ENCODE peak calls at places on chromosomes 6 and 20, in seven cellular contexts. One of them, this sample, is unnamed.

GRCh38 chr6:56246941-56247653 is at the start of gene COL21A1:
- DNase-seq in Peyer's patch: peak
- DNase-seq in body of pancreas: peak
- DNase-seq in IMR-90: no peak
- DNase-seq in H54: no peak
- DNase-seq in GM12891: no peak
- DNase-seq in HCT116: no peak
- DNase-seq in this sample: peak

GRCh38 chr6:168183613-168183970 is 104.6 kb upstream of the FRMD1 start:
- DNase-seq in Peyer's patch: no peak
- DNase-seq in body of pancreas: no peak
- DNase-seq in IMR-90: no peak
- DNase-seq in H54: no peak
- DNase-seq in GM12891: no peak
- DNase-seq in HCT116: no peak
- DNase-seq in this sample: no peak

GRCh38 chr20:4242376-4242775 is 227.0 kb upstream of the RNF24 start:
- DNase-seq in Peyer's patch: no peak
- DNase-seq in body of pancreas: no peak
- DNase-seq in IMR-90: no peak
- DNase-seq in H54: no peak
- DNase-seq in GM12891: no peak
- DNase-seq in HCT116: no peak
- DNase-seq in this sample: no peak

GRCh38 chr6:168086616-168087015 is 7.6 kb upstream of the FRMD1 start:
- DNase-seq in Peyer's patch: no peak
- DNase-seq in body of pancreas: no peak
- DNase-seq in IMR-90: no peak
- DNase-seq in H54: no peak
- DNase-seq in GM12891: no peak
- DNase-seq in HCT116: no peak
- DNase-seq in this sample: no peak

GRCh38 chr6:113318553-113318952 is 538.6 kb upstream of the MARCKS start:
- DNase-seq in Peyer's patch: no peak
- DNase-seq in body of pancreas: no peak
- DNase-seq in IMR-90: peak
- DNase-seq in H54: no peak
- DNase-seq in GM12891: no peak
- DNase-seq in HCT116: no peak
- DNase-seq in this sample: no peak

GRCh38 chr6:99080191-99080590 is 132.4 kb upstream of the FBXL4 start:
- DNase-seq in Peyer's patch: no peak
- DNase-seq in body of pancreas: peak
- DNase-seq in IMR-90: no peak
- DNase-seq in H54: no peak
- DNase-seq in GM12891: no peak
- DNase-seq in HCT116: no peak
- DNase-seq in this sample: no peak

GRCh38 chr6:13715444-13715883 is 3.8 kb upstream of the RANBP9 start:
- DNase-seq in Peyer's patch: no peak
- DNase-seq in body of pancreas: no peak
- DNase-seq in IMR-90: no peak
- DNase-seq in H54: no peak
- DNase-seq in GM12891: no peak
- DNase-seq in HCT116: no peak
- DNase-seq in this sample: no peak

GRCh38 chr20:3085571-3086072 is 1.1 kb upstream of the AVP start:
- DNase-seq in Peyer's patch: no peak
- DNase-seq in body of pancreas: no peak
- DNase-seq in IMR-90: no peak
- DNase-seq in H54: no peak
- DNase-seq in GM12891: no peak
- DNase-seq in HCT116: no peak
- DNase-seq in this sample: no peak

GRCh38 chr20:31843881-31844280 is 1.5 kb downstream of the FOXS1 start:
- DNase-seq in Peyer's patch: no peak
- DNase-seq in body of pancreas: no peak
- DNase-seq in IMR-90: no peak
- DNase-seq in H54: no peak
- DNase-seq in GM12891: no peak
- DNase-seq in HCT116: no peak
- DNase-seq in this sample: no peak

GRCh38 chr6:150263765-150264415 is 104.9 kb upstream of the IYD start:
- DNase-seq in Peyer's patch: no peak
- DNase-seq in body of pancreas: peak
- DNase-seq in IMR-90: no peak
- DNase-seq in H54: no peak
- DNase-seq in GM12891: no peak
- DNase-seq in HCT116: no peak
- DNase-seq in this sample: no peak

GRCh38 chr6:168090706-168091105 is 11.7 kb upstream of the FRMD1 start:
- DNase-seq in Peyer's patch: no peak
- DNase-seq in body of pancreas: no peak
- DNase-seq in IMR-90: no peak
- DNase-seq in H54: no peak
- DNase-seq in GM12891: no peak
- DNase-seq in HCT116: no peak
- DNase-seq in this sample: no peak

GRCh38 chr20:20697325-20697845 is 15.1 kb downstream of the RALGAPA2 start:
- DNase-seq in Peyer's patch: no peak
- DNase-seq in body of pancreas: no peak
- DNase-seq in IMR-90: no peak
- DNase-seq in H54: no peak
- DNase-seq in GM12891: no peak
- DNase-seq in HCT116: no peak
- DNase-seq in this sample: peak

GRCh38 chr6:52063584-52064400 is 23.6 kb downstream of the PKHD1 start:
- DNase-seq in Peyer's patch: no peak
- DNase-seq in body of pancreas: peak
- DNase-seq in IMR-90: peak
- DNase-seq in H54: no peak
- DNase-seq in GM12891: peak
- DNase-seq in HCT116: peak
- DNase-seq in this sample: no peak

GRCh38 chr6:158648682-158649131 is 1.1 kb upstream of the SYTL3 start:
- DNase-seq in Peyer's patch: no peak
- DNase-seq in body of pancreas: no peak
- DNase-seq in IMR-90: peak
- DNase-seq in H54: no peak
- DNase-seq in GM12891: no peak
- DNase-seq in HCT116: no peak
- DNase-seq in this sample: no peak

GRCh38 chr6:145544031-145544430 is 191.3 kb downstream of the EPM2A start:
- DNase-seq in Peyer's patch: no peak
- DNase-seq in body of pancreas: peak
- DNase-seq in IMR-90: peak
- DNase-seq in H54: peak
- DNase-seq in GM12891: no peak
- DNase-seq in HCT116: peak
- DNase-seq in this sample: no peak

GRCh38 chr20:25486377-25486776 is 78.9 kb downstream of the GINS1 start:
- DNase-seq in Peyer's patch: no peak
- DNase-seq in body of pancreas: no peak
- DNase-seq in IMR-90: peak
- DNase-seq in H54: no peak
- DNase-seq in GM12891: no peak
- DNase-seq in HCT116: no peak
- DNase-seq in this sample: no peak

GRCh38 chr6:89146748-89147715 is 1.2 kb downstream of the PM20D2 start:
- DNase-seq in Peyer's patch: no peak
- DNase-seq in body of pancreas: no peak
- DNase-seq in IMR-90: peak
- DNase-seq in H54: peak
- DNase-seq in GM12891: no peak
- DNase-seq in HCT116: peak
- DNase-seq in this sample: peak

GRCh38 chr20:63704749-63705117 is 3.0 kb downstream of the ARFRP1 start:
- DNase-seq in Peyer's patch: no peak
- DNase-seq in body of pancreas: no peak
- DNase-seq in IMR-90: no peak
- DNase-seq in H54: no peak
- DNase-seq in GM12891: no peak
- DNase-seq in HCT116: no peak
- DNase-seq in this sample: no peak

GRCh38 chr6:169977434-169978265 is 226.2 kb downstream of the ERMARD start:
- DNase-seq in Peyer's patch: no peak
- DNase-seq in body of pancreas: peak
- DNase-seq in IMR-90: no peak
- DNase-seq in H54: no peak
- DNase-seq in GM12891: no peak
- DNase-seq in HCT116: no peak
- DNase-seq in this sample: no peak

GRCh38 chr6:46353450-46353998 is 137.7 kb downstream of the RCAN2 start:
- DNase-seq in Peyer's patch: no peak
- DNase-seq in body of pancreas: no peak
- DNase-seq in IMR-90: no peak
- DNase-seq in H54: no peak
- DNase-seq in GM12891: no peak
- DNase-seq in HCT116: no peak
- DNase-seq in this sample: no peak

GRCh38 chr20:58023781-58024180 is 204.7 kb downstream of the ANKRD60 start:
- DNase-seq in Peyer's patch: no peak
- DNase-seq in body of pancreas: no peak
- DNase-seq in IMR-90: no peak
- DNase-seq in H54: no peak
- DNase-seq in GM12891: no peak
- DNase-seq in HCT116: no peak
- DNase-seq in this sample: no peak

GRCh38 chr20:63536241-63536977 is 767 bp downstream of the PTK6 start:
- DNase-seq in Peyer's patch: peak
- DNase-seq in body of pancreas: peak
- DNase-seq in IMR-90: peak
- DNase-seq in H54: no peak
- DNase-seq in GM12891: no peak
- DNase-seq in HCT116: no peak
- DNase-seq in this sample: no peak

DNA sequence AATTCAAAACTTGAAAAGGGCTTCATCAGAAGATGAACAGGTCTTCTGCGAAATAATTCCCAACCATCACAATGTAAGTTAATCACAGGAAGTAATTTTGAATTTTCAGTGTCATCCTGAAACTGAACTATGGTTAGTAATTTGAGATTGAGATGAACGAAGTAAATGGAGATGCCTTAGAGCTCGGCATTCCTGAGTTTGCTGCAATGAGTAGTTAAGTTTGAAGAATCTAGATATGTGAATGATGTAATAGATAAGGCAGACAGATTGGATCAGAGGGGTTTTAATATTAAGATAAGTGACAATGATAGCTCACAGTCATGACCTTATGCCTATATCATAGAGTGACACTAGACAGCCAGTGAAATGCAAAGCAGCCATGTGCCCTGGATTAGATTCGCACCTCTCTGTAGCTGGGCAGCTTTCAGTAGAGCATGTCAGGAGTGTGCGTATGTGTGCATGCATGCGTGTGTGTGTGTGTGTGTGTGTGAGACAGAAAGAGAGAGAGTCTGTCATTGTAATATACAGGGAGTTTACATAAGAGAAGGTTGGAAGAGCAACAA is 232.9 kb downstream of the GMPR start:
- DNase-seq in Peyer's patch: no peak
- DNase-seq in body of pancreas: no peak
- DNase-seq in IMR-90: peak
- DNase-seq in H54: no peak
- DNase-seq in GM12891: no peak
- DNase-seq in HCT116: no peak
- DNase-seq in this sample: no peak
- TF ChIP-seq POLR2A in Peyer's patch: no peak
- TF ChIP-seq POLR2A in body of pancreas: no peak
- TF ChIP-seq POLR2A in IMR-90: no peak
- TF ChIP-seq POLR2A in H54: no peak
- TF ChIP-seq POLR2A in GM12891: peak
- TF ChIP-seq POLR2A in HCT116: no peak
- TF ChIP-seq POLR2A in this sample: no peak

GRCh38 chr20:60066438-60066823 is 108.2 kb downstream of the CDH26 start:
- DNase-seq in Peyer's patch: no peak
- DNase-seq in body of pancreas: no peak
- DNase-seq in IMR-90: no peak
- DNase-seq in H54: no peak
- DNase-seq in GM12891: no peak
- DNase-seq in HCT116: no peak
- DNase-seq in this sample: no peak

GRCh38 chr20:60065741-60066437 is 107.7 kb downstream of the CDH26 start:
- DNase-seq in Peyer's patch: no peak
- DNase-seq in body of pancreas: no peak
- DNase-seq in IMR-90: no peak
- DNase-seq in H54: no peak
- DNase-seq in GM12891: no peak
- DNase-seq in HCT116: no peak
- DNase-seq in this sample: no peak

GRCh38 chr20:60064554-60064953 is 106.3 kb downstream of the CDH26 start:
- DNase-seq in Peyer's patch: no peak
- DNase-seq in body of pancreas: no peak
- DNase-seq in IMR-90: no peak
- DNase-seq in H54: no peak
- DNase-seq in GM12891: no peak
- DNase-seq in HCT116: no peak
- DNase-seq in this sample: no peak

GRCh38 chr20:60062431-60063336 is 104.5 kb downstream of the CDH26 start:
- DNase-seq in Peyer's patch: no peak
- DNase-seq in body of pancreas: no peak
- DNase-seq in IMR-90: peak
- DNase-seq in H54: no peak
- DNase-seq in GM12891: no peak
- DNase-seq in HCT116: no peak
- DNase-seq in this sample: no peak

GRCh38 chr20:60063739-60064138 is 105.5 kb downstream of the CDH26 start:
- DNase-seq in Peyer's patch: no peak
- DNase-seq in body of pancreas: no peak
- DNase-seq in IMR-90: no peak
- DNase-seq in H54: no peak
- DNase-seq in GM12891: no peak
- DNase-seq in HCT116: no peak
- DNase-seq in this sample: no peak
- TF ChIP-seq POLR2A in Peyer's patch: no peak
- TF ChIP-seq POLR2A in body of pancreas: no peak
- TF ChIP-seq POLR2A in IMR-90: no peak
- TF ChIP-seq POLR2A in H54: no peak
- TF ChIP-seq POLR2A in GM12891: no peak
- TF ChIP-seq POLR2A in HCT116: no peak
- TF ChIP-seq POLR2A in this sample: no peak

GRCh38 chr6:17705778-17706579 is 746 bp downstream of the NUP153 start:
- DNase-seq in Peyer's patch: no peak
- DNase-seq in body of pancreas: peak
- DNase-seq in IMR-90: peak
- DNase-seq in H54: no peak
- DNase-seq in GM12891: peak
- DNase-seq in HCT116: no peak
- DNase-seq in this sample: peak
- TF ChIP-seq POLR2A in Peyer's patch: no peak
- TF ChIP-seq POLR2A in body of pancreas: no peak
- TF ChIP-seq POLR2A in IMR-90: no peak
- TF ChIP-seq POLR2A in H54: no peak
- TF ChIP-seq POLR2A in GM12891: peak
- TF ChIP-seq POLR2A in HCT116: no peak
- TF ChIP-seq POLR2A in this sample: no peak

DNA sequence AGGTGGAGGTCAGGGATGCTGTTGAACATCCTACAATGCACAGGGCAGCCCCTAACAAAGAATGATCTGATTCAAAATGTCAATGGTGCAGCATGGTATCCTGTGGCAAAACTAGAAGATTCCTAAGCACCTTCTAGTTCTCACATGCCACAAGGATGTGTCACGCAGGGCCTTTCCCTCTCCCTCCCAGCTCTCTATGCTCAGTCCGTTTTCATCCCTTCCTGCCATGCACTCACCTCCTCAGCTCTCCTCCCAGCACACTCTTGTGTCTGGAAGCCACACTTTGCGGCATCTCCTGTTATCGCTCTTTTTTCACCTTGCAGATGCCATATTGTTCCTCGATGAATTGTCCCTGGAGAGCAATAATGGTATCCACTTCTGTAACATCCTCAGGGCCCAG is 263.4 kb downstream of the CDC5L start:
- DNase-seq in Peyer's patch: no peak
- DNase-seq in body of pancreas: no peak
- DNase-seq in IMR-90: peak
- DNase-seq in H54: peak
- DNase-seq in GM12891: no peak
- DNase-seq in HCT116: no peak
- DNase-seq in this sample: no peak
- TF ChIP-seq POLR2A in Peyer's patch: no peak
- TF ChIP-seq POLR2A in body of pancreas: no peak
- TF ChIP-seq POLR2A in IMR-90: no peak
- TF ChIP-seq POLR2A in H54: no peak
- TF ChIP-seq POLR2A in GM12891: no peak
- TF ChIP-seq POLR2A in HCT116: no peak
- TF ChIP-seq POLR2A in this sample: no peak